ENCODE peak calls at places on chromosome 7, in seven cellular contexts. D is HFF-Myc; Y is stimulated activated CD4-positive, alpha-beta T cell treated with anti-CD3 and anti-CD28 coated beads, Interleukin-12 subunit alpha, Interleukin-12 subunit beta, amount 100 ng/mL, for 4 hours; K is nucleus accumbens; J is activated CD4-positive, CD25-positive, alpha-beta regulatory T cell treated with anti-CD3 and anti-CD28 coated beads, Interleukin-2, amount 50 U/mL, for 72 hours; U is NCI-H1092 treated with DMSO at 0.1 percent for 48 hours; R is iPS-NIHi11. S is an unnamed sample.

GRCh38 chr7:27548304-27548703 is 114.4 kb downstream of the HIBADH start:
- DNase-seq in D (no peak), Y (no peak), K (no peak), J (no peak), U (no peak), R (no peak), S (no peak)

GRCh38 chr7:7944619-7945282 is 23.8 kb upstream of the GLCCI1 start:
- DNase-seq in D (no peak), Y (peak; percentile 17), K (no peak), J (peak; percentile 61), U (no peak), R (no peak), S (no peak)

GRCh38 chr7:100864263-100864845 is 2.8 kb upstream of the TRIP6 start:
- DNase-seq in D (no peak), Y (no peak), K (no peak), J (no peak), U (no peak), R (no peak), S (no peak)

GRCh38 chr7:45689011-45689796 is 115.0 kb downstream of the ADCY1 start:
- DNase-seq in D (peak; percentile 65), Y (no peak), K (no peak), J (no peak), U (no peak), R (peak; percentile 7), S (no peak)

GRCh38 chr7:6536262-6536770 is 14.9 kb downstream of the GRID2IP start:
- DNase-seq in D (no peak), Y (no peak), K (no peak), J (no peak), U (peak; percentile 75), R (peak; percentile 71), S (no peak)

GRCh38 chr7:490461-491291 is 29.0 kb downstream of the PDGFA start:
- DNase-seq in D (no peak), Y (no peak), K (no peak), J (no peak), U (no peak), R (no peak), S (peak; percentile 17)

GRCh38 chr7:43057151-43057550 is 55.3 kb upstream of the HECW1 start:
- DNase-seq in D (no peak), Y (no peak), K (no peak), J (no peak), U (no peak), R (no peak), S (no peak)

GRCh38 chr7:38629621-38630020 is 1.6 kb downstream of the AMPH start:
- DNase-seq in D (no peak), Y (no peak), K (no peak), J (no peak), U (peak; percentile 65), R (no peak), S (no peak)

GRCh38 chr7:30154111-30154587 is 19.4 kb downstream of the MTURN start:
- DNase-seq in D (no peak), Y (no peak), K (no peak), J (no peak), U (no peak), R (no peak), S (no peak)

GRCh38 chr7:71548746-71549145 is 416.8 kb downstream of the GALNT17 start:
- DNase-seq in D (no peak), Y (no peak), K (no peak), J (no peak), U (no peak), R (no peak), S (no peak)

GRCh38 chr7:29995652-29996051 is 6.1 kb upstream of the SCRN1 start:
- DNase-seq in D (no peak), Y (no peak), K (no peak), J (no peak), U (no peak), R (no peak), S (no peak)

GRCh38 chr7:92714767-92715166 is 121.6 kb downstream of the CDK6 start:
- DNase-seq in D (no peak), Y (no peak), K (no peak), J (no peak), U (no peak), R (no peak), S (no peak)

GRCh38 chr7:132815696-132816334 is 239.5 kb upstream of the PLXNA4 start:
- DNase-seq in D (no peak), Y (no peak), K (no peak), J (no peak), U (no peak), R (peak; percentile 33), S (no peak)

GRCh38 chr7:20152057-20152456 is 65.1 kb downstream of the MACC1 start:
- DNase-seq in D (no peak), Y (no peak), K (no peak), J (no peak), U (no peak), R (no peak), S (no peak)

GRCh38 chr7:3730271-3730670 is 429.2 kb downstream of the SDK1 start:
- DNase-seq in D (no peak), Y (no peak), K (no peak), J (no peak), U (no peak), R (no peak), S (no peak)

GRCh38 chr7:44281811-44282600 is 43.4 kb downstream of the CAMK2B start:
- DNase-seq in D (no peak), Y (no peak), K (no peak), J (no peak), U (no peak), R (no peak), S (no peak)

GRCh38 chr7:134632937-134633540 is 13.6 kb upstream of the BPGM start:
- DNase-seq in D (no peak), Y (no peak), K (no peak), J (no peak), U (peak; percentile 29), R (peak; percentile 60), S (no peak)

GRCh38 chr7:6168469-6168868 is 104.0 kb downstream of the CYTH3 start:
- DNase-seq in D (no peak), Y (no peak), K (no peak), J (no peak), U (no peak), R (peak; percentile 4), S (no peak)

GRCh38 chr7:76133164-76133775 is 68.4 kb upstream of the SRRM3 start:
- DNase-seq in D (no peak), Y (no peak), K (no peak), J (no peak), U (no peak), R (no peak), S (no peak)

GRCh38 chr7:126083014-126083413 is 1153.4 kb upstream of the POT1 start:
- DNase-seq in D (no peak), Y (no peak), K (no peak), J (no peak), U (no peak), R (no peak), S (peak; percentile 10)

GRCh38 chr7:30915751-30916150 is 4.1 kb downstream of the AQP1 start:
- DNase-seq in D (no peak), Y (no peak), K (no peak), J (no peak), U (no peak), R (no peak), S (no peak)

GRCh38 chr7:74193054-74193453 is 16.8 kb upstream of the LAT2 start:
- DNase-seq in D (no peak), Y (no peak), K (no peak), J (no peak), U (no peak), R (no peak), S (no peak)

GRCh38 chr7:32257632-32258031 is 187.4 kb upstream of the PDE1C start:
- DNase-seq in D (no peak), Y (no peak), K (no peak), J (no peak), U (peak; percentile 28), R (no peak), S (peak; percentile 34)

GRCh38 chr7:32335107-32335506 is 155.1 kb downstream of the LSM5 start:
- DNase-seq in D (peak; percentile 7), Y (no peak), K (no peak), J (no peak), U (no peak), R (no peak), S (no peak)

GRCh38 chr7:76220185-76221057 is 18.7 kb downstream of the SRRM3 start:
- DNase-seq in D (no peak), Y (no peak), K (peak; percentile 16), J (no peak), U (peak; percentile 13), R (peak; percentile 58), S (no peak)

GRCh38 chr7:84009051-84009450 is 185.5 kb downstream of the SEMA3A start:
- DNase-seq in D (no peak), Y (no peak), K (no peak), J (no peak), U (no peak), R (no peak), S (no peak)

GRCh38 chr7:19015066-19015465 is 102.4 kb downstream of the TWIST1 start:
- DNase-seq in D (no peak), Y (no peak), K (no peak), J (no peak), U (no peak), R (no peak), S (no peak)